ENCODE peak calls at places on chromosome 20, in six cellular contexts. E is thoracic aorta; O is heart left ventricle; S is ecto neural progenitor cell; P is T-helper 2 cell treated with Interferon-gamma antibody and Interleukin-4, amounts not matched to agents 5 μg/mL and 100 μg/mL, for 36 hours; X is T-cell. F is an unnamed sample.
A peak's percentile ranks its signal among the peaks of the same experiment; 100 is the strongest.

GRCh38 chr20:44035924-44036323 is 121.3 kb downstream of the TOX2 start:
- DNase-seq in S (no peak), P (no peak), O (no peak), X (no peak), E (no peak), F (no peak)

GRCh38 chr20:54345301-54345724 is 130.1 kb upstream of the DOK5 start:
- DNase-seq in X (no peak), S (no peak), E (no peak), P (no peak), O (no peak), F (no peak)

GRCh38 chr20:49622243-49622642 is 54.3 kb upstream of the PTGIS start:
- DNase-seq in P (no peak), X (no peak), O (no peak), S (no peak), E (no peak), F (no peak)

GRCh38 chr20:18628330-18628941 is 40.6 kb downstream of the DTD1 start:
- DNase-seq in O (no peak), E (no peak), P (no peak), X (no peak), S (peak; percentile 54), F (no peak)

GRCh38 chr20:35283441-35284266 is 918 bp downstream of the EIF6 start:
- DNase-seq in E (no peak), S (no peak), P (no peak), X (no peak), O (no peak), F (no peak)

GRCh38 chr20:26315054-26315453 is 618.4 kb upstream of the ZNF337 start:
- DNase-seq in X (no peak), S (no peak), P (no peak), O (no peak), E (no peak), F (no peak)

GRCh38 chr20:61954276-61955021 is 111.2 kb downstream of the TAF4 start:
- DNase-seq in O (no peak), P (no peak), S (no peak), E (no peak), X (no peak), F (no peak)

GRCh38 chr20:60984666-60985065 is 267.4 kb upstream of the CDH4 start:
- DNase-seq in E (no peak), X (no peak), P (no peak), O (no peak), S (no peak), F (no peak)

GRCh38 chr20:46350201-46350985 is 42.1 kb upstream of the CDH22 start:
- DNase-seq in X (no peak), E (no peak), P (no peak), O (no peak), S (peak; percentile 67), F (peak; percentile 84)

GRCh38 chr20:57667924-57668782 is 41.7 kb downstream of the PMEPA1 start:
- DNase-seq in P (no peak), S (no peak), E (no peak), O (peak; percentile 25), X (no peak), F (no peak)

GRCh38 chr20:49489688-49490087 is 7.2 kb upstream of the KCNB1 start:
- DNase-seq in E (no peak), S (no peak), X (no peak), P (no peak), O (no peak), F (no peak)

GRCh38 chr20:47927944-47928343 is 142.7 kb upstream of the SULF2 start:
- DNase-seq in X (no peak), O (no peak), S (no peak), P (no peak), E (no peak), F (no peak)

GRCh38 chr20:36337886-36338285 is 31.7 kb downstream of the DLGAP4 start:
- DNase-seq in S (no peak), X (no peak), O (no peak), E (no peak), P (no peak), F (no peak)

GRCh38 chr20:62183426-62184142 is 756 bp downstream of the MTG2 start:
- DNase-seq in O (no peak), E (no peak), S (no peak), P (no peak), X (no peak), F (no peak)

GRCh38 chr20:57135875-57136274 is 130.6 kb downstream of the BMP7 start:
- DNase-seq in O (no peak), P (no peak), X (no peak), E (no peak), S (no peak), F (no peak)

GRCh38 chr20:37380864-37381579 is 35.1 kb downstream of the SRC start:
- DNase-seq in O (no peak), S (no peak), E (no peak), X (no peak), P (no peak), F (no peak)

GRCh38 chr20:23588434-23589403 is 17.0 kb downstream of the CST9 start:
- DNase-seq in P (no peak), O (no peak), X (no peak), S (no peak), E (no peak), F (no peak)

GRCh38 chr20:59933296-59933848 is at the start of gene SYCP2:
- DNase-seq in E (no peak), P (peak; percentile 45), X (peak; percentile 59), S (no peak), O (peak; percentile 74), F (peak; percentile 12)

GRCh38 chr20:45950330-45950646 is 15.8 kb downstream of the PCIF1 start:
- DNase-seq in P (no peak), S (no peak), E (no peak), X (no peak), O (no peak), F (no peak)

GRCh38 chr20:58583141-58583540 is 67.9 kb upstream of the APCDD1L start:
- DNase-seq in E (no peak), O (no peak), P (no peak), X (no peak), S (no peak), F (no peak)

GRCh38 chr20:32675223-32675975 is 1.7 kb upstream of the C20orf203 start:
- DNase-seq in O (no peak), P (no peak), E (no peak), S (no peak), X (no peak), F (no peak)

GRCh38 chr20:46501337-46501942 is 11.9 kb downstream of the ZNF334 start:
- DNase-seq in X (no peak), S (no peak), P (no peak), O (no peak), E (no peak), F (no peak)

GRCh38 chr20:58870293-58871014 is 17.9 kb downstream of the GNAS start:
- DNase-seq in O (peak; percentile 66), X (peak; percentile 39), S (peak; percentile 76), E (no peak), P (peak; percentile 20), F (no peak)

GRCh38 chr20:40697466-40697987 is 8.5 kb upstream of the MAFB start:
- DNase-seq in O (no peak), P (no peak), S (no peak), X (no peak), E (no peak), F (no peak)

GRCh38 chr20:37670426-37670825 is 23.4 kb upstream of the CTNNBL1 start:
- DNase-seq in O (peak; percentile 33), S (no peak), E (no peak), X (no peak), P (no peak), F (no peak)

GRCh38 chr20:7694940-7695567 is 245.2 kb downstream of the HAO1 start:
- DNase-seq in X (no peak), P (no peak), S (no peak), E (no peak), O (no peak), F (no peak)

GRCh38 chr20:3914446-3914845 is 25.3 kb downstream of the PANK2 start:
- DNase-seq in X (no peak), O (no peak), P (no peak), S (no peak), E (no peak), F (no peak)

GRCh38 chr20:47396762-47397476 is 40.4 kb upstream of the ZMYND8 start:
- DNase-seq in S (no peak), O (no peak), P (no peak), X (no peak), E (no peak), F (no peak)

GRCh38 chr20:45508068-45508886 is 7.1 kb downstream of the SPINT3 start:
- DNase-seq in P (no peak), X (no peak), E (no peak), S (no peak), O (no peak), F (no peak)